ENCODE peak calls at places on chromosomes 4 and X, in six cellular contexts. B, W, Z, T, R and O are unnamed samples.

GRCh38 chr4:180281726-180282125 is 1961.5 kb upstream of the TENM3 start:
- DNase-seq in Z (no peak), T (no peak), R (no peak), B (no peak), W (no peak), O (no peak)

GRCh38 chr4:11625206-11625605 is 196.5 kb upstream of the HS3ST1 start:
- DNase-seq in W (no peak), Z (no peak), T (no peak), R (no peak), B (no peak), O (peak; percentile 75)

GRCh38 chr4:128521634-128522253 is 234.1 kb upstream of the PGRMC2 start:
- DNase-seq in B (no peak), W (no peak), T (no peak), R (no peak), Z (no peak), O (no peak)

GRCh38 chrX:8607326-8607725 is 124.6 kb downstream of the ANOS1 start:
- DNase-seq in W (no peak), R (peak; percentile 86), Z (no peak), B (no peak), T (no peak), O (no peak)

GRCh38 chr4:122832732-122833131 is 6.1 kb downstream of the FGF2 start:
- DNase-seq in T (no peak), W (no peak), B (no peak), R (no peak), Z (no peak), O (no peak)

GRCh38 chrX:120305531-120306145 is 5.6 kb downstream of the TMEM255A start:
- DNase-seq in R (no peak), T (no peak), B (no peak), Z (no peak), W (no peak), O (no peak)

GRCh38 chr4:121696140-121696640 is 590 bp downstream of the ANXA5 start:
- DNase-seq in Z (peak; percentile 61), T (peak; percentile 70), W (peak; percentile 77), R (no peak), B (no peak), O (peak; percentile 92)

GRCh38 chr4:169659736-169660670 is 39.6 kb downstream of the CLCN3 start:
- DNase-seq in T (peak; percentile 92), W (peak; percentile 70), R (peak; percentile 97), Z (peak; percentile 53), B (peak; percentile 18), O (peak; percentile 73)

GRCh38 chr4:149891381-149891780 is 75.7 kb upstream of the IQCM start:
- DNase-seq in W (no peak), R (no peak), Z (no peak), T (no peak), B (no peak), O (no peak)

GRCh38 chr4:156336516-156336915 is 382.9 kb upstream of the CTSO start:
- DNase-seq in B (no peak), Z (no peak), T (no peak), R (no peak), W (no peak), O (no peak)

GRCh38 chrX:63967541-63967940 is 182.5 kb upstream of the ARHGEF9 start:
- DNase-seq in R (no peak), T (no peak), B (no peak), Z (no peak), W (no peak), O (no peak)

GRCh38 chr4:107283587-107284559 is 247.8 kb upstream of the DKK2 start:
- DNase-seq in W (peak; percentile 5), B (no peak), T (no peak), R (no peak), Z (no peak), O (no peak)

GRCh38 chr4:120209706-120210105 is 143.1 kb upstream of the MAD2L1 start:
- DNase-seq in T (no peak), Z (no peak), W (no peak), R (no peak), B (no peak), O (no peak)

GRCh38 chr4:95153182-95153581 is 395.4 kb downstream of the BMPR1B start:
- DNase-seq in Z (no peak), W (no peak), B (no peak), T (no peak), R (no peak), O (no peak)

GRCh38 chr4:81635747-81636146 is 164.0 kb upstream of the RASGEF1B start:
- DNase-seq in W (peak; percentile 48), B (no peak), R (peak; percentile 78), Z (no peak), T (no peak), O (no peak)

GRCh38 chr4:173264245-173264959 is 69.8 kb downstream of the HMGB2 start:
- DNase-seq in Z (peak; percentile 53), B (no peak), T (peak; percentile 41), R (no peak), W (no peak), O (no peak)

GRCh38 chr4:15779336-15779735 is 1.2 kb downstream of the CD38 start:
- DNase-seq in B (no peak), W (peak; percentile 72), T (no peak), R (no peak), Z (no peak), O (no peak)

GRCh38 chr4:37685726-37686372 is 327 bp downstream of the RELL1 start:
- DNase-seq in T (peak; percentile 70), W (peak; percentile 22), B (no peak), Z (peak; percentile 68), R (no peak), O (no peak)

GRCh38 chr4:110898290-110898689 is 275.4 kb upstream of the PITX2 start:
- DNase-seq in W (no peak), Z (no peak), B (no peak), T (no peak), R (no peak), O (no peak)

GRCh38 chr4:212438-213174 is 88.3 kb downstream of the ZNF718 start:
- DNase-seq in T (no peak), W (peak; percentile 40), B (peak; percentile 82), Z (no peak), R (no peak), O (peak; percentile 91)

GRCh38 chr4:139223682-139224317 is 46.8 kb upstream of the ELF2 start:
- DNase-seq in Z (no peak), W (peak; percentile 33), R (no peak), T (no peak), B (no peak), O (no peak)

GRCh38 chr4:67721317-67721769 is 20.4 kb upstream of the UBA6 start:
- DNase-seq in W (no peak), R (no peak), B (no peak), Z (no peak), T (no peak), O (no peak)
- H3K4me3 ChIP-seq in W (no peak overlapping the region), R (no peak overlapping the region), B (no peak overlapping the region), Z (no peak overlapping the region), T (no peak overlapping the region), O (no peak overlapping the region)

GRCh38 chr4:161061046-161061445 is 1102.8 kb downstream of the FSTL5 start:
- DNase-seq in Z (no peak), B (no peak), W (no peak), R (no peak), T (no peak), O (no peak)
- H3K4me1 ChIP-seq in Z (no peaks in the 10 kb centered on the region), B (no peaks in the 10 kb centered on the region), W (no peaks in the 10 kb centered on the region), R (no peaks in the 10 kb centered on the region), T (no peaks in the 10 kb centered on the region), O (no peaks in the 10 kb centered on the region)

DNA sequence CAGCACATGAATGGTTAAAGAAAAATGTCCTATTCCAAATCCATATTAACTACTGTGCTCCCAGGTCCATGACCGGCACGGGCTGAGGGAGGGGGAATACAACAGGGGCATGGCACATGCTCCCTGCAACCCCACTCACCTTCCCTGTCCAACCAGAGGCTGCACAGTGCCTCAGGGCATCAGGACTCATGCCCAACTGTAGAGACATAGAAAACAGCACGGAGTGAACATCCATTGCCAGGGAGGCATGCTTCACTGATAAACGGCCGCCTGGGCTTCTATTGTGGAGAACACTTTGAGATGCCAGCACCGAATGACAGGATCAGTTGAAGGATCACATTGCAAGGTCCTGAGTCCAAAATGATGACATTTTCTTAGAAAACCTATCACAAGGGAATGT is 140.6 kb downstream of the STK32B start:
- DNase-seq in W (no peak), T (no peak), Z (no peak), R (no peak), B (no peak), O (no peak)
- H3K4me3 ChIP-seq in W (no peak overlapping the region), T (no peak overlapping the region), Z (no peak overlapping the region), R (no peak overlapping the region), B (no peak overlapping the region), O (no peak overlapping the region)

DNA sequence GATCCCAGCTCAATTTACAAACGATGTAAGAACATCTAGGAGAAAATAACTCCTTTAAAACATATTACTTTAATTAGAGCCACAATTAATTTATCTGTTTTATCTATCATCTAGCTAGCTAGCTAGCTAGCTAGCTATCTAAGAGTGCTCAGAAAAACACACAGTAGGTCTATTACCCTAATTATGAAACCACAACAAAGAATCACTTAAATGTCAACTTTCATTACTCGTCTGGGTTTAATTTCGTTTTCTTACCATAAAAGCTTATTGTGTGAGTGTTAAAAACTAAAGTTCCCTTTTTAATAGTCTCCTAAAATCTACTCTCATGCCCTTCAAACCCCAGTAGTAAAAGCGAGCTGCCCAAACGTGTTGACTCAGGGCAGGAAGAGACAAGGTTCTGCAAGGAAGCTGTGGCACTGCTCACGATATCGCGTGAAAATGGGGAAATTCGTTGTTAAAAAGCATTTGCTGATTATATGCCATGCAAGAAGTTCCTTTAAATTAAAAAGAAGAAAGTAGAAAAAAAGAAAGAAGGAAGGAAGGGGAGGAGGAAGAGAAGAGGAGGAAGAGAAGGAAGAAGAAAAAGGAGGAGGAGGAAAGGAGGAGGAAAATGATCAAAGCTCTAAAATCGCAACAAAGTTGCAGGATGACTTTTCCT is 617 bp downstream of the MBNL3 start:
- DNase-seq in B (no peak), T (peak; percentile 50), Z (no peak), W (peak; percentile 7), R (peak; percentile 36), O (no peak)
- H3K4me1 ChIP-seq in B (no peaks in the 10 kb centered on the region), T (peaks cover 44% of the 10 kb centered on the region), Z (peaks cover 34% of the 10 kb centered on the region), W (no peaks in the 10 kb centered on the region), R (peaks cover 27% of the 10 kb centered on the region), O (peaks cover 3% of the 10 kb centered on the region)

GRCh38 chr4:2757426-2757825 is 1.3 kb upstream of the TNIP2 start:
- DNase-seq in Z (no peak), R (no peak), B (no peak), T (no peak), W (no peak), O (no peak)

GRCh38 chr4:2753444-2753843 is 2.7 kb downstream of the TNIP2 start:
- DNase-seq in R (no peak), W (no peak), Z (no peak), B (no peak), T (no peak), O (no peak)

GRCh38 chr4:2756691-2757350 is 685 bp upstream of the TNIP2 start:
- DNase-seq in W (no peak), Z (no peak), B (no peak), T (no peak), R (no peak), O (no peak)

GRCh38 chr4:2754848-2755820 is 1.0 kb downstream of the TNIP2 start:
- DNase-seq in T (no peak), W (no peak), R (no peak), Z (no peak), B (no peak), O (no peak)

GRCh38 chr4:2755821-2756690 is at the start of gene TNIP2:
- DNase-seq in T (peak; percentile 79), Z (peak; percentile 87), R (peak; percentile 62), B (no peak), W (peak; percentile 71), O (peak; percentile 95)
- H3K4me3 ChIP-seq in T (peak within 1 kb of the TSS; percentile 68), Z (peak within 1 kb of the TSS; percentile 57), R (peak within 1 kb of the TSS; percentile 61), B (peak within 1 kb of the TSS; percentile 88), W (peak within 1 kb of the TSS; percentile 86), O (peak within 1 kb of the TSS; percentile 68)